ENCODE peak calls at places on chromosomes 2 and 18, in six cellular contexts. I is A549, R is vagina, M is IMR-90, E is stomach, Y is HCT116. O is an unnamed sample.

GRCh38 chr2:238255146-238255545 is 15.3 kb upstream of the HES6 start:
- DNase-seq in I (no peak), R (no peak), M (no peak), E (no peak), Y (no peak), O (no peak)

GRCh38 chr2:175180701-175181103 is 808 bp downstream of the ATP5MC3 start:
- DNase-seq in I (peak), R (no peak), M (peak), E (peak), Y (no peak), O (no peak)

GRCh38 chr18:74899554-74899953 is 301.9 kb downstream of the ZNF407 start:
- DNase-seq in I (no peak), R (no peak), M (no peak), E (peak), Y (no peak), O (no peak)

GRCh38 chr2:34825671-34826070 is 1226.6 kb upstream of the FAM98A start:
- DNase-seq in I (no peak), R (no peak), M (no peak), E (no peak), Y (no peak), O (no peak)

GRCh38 chr2:171297951-171298350 is 135.8 kb downstream of the METTL8 start:
- DNase-seq in I (no peak), R (no peak), M (peak), E (no peak), Y (no peak), O (no peak)

GRCh38 chr2:137828624-137829023 is 135.6 kb upstream of the HNMT start:
- DNase-seq in I (no peak), R (no peak), M (no peak), E (no peak), Y (no peak), O (no peak)

GRCh38 chr18:23337599-23338444 is 115.3 kb upstream of the RIOK3 start:
- DNase-seq in I (peak), R (no peak), M (peak), E (no peak), Y (peak), O (no peak)

GRCh38 chr2:164621761-164622105 is 451 bp upstream of the GRB14 start:
- DNase-seq in I (peak), R (no peak), M (no peak), E (no peak), Y (no peak), O (no peak)

GRCh38 chr18:27005589-27005988 is 140.1 kb upstream of the AQP4 start:
- DNase-seq in I (peak), R (no peak), M (no peak), E (no peak), Y (peak), O (no peak)

GRCh38 chr2:241036964-241037421 is 38.6 kb downstream of the SNED1 start:
- DNase-seq in I (no peak), R (peak), M (no peak), E (no peak), Y (no peak), O (no peak)

GRCh38 chr2:161414385-161415040 is 1.6 kb upstream of the TBR1 start:
- DNase-seq in I (peak), R (no peak), M (peak), E (no peak), Y (no peak), O (peak)

GRCh38 chr2:135142323-135142722 is 90.2 kb downstream of the RAB3GAP1 start:
- DNase-seq in I (no peak), R (no peak), M (no peak), E (no peak), Y (no peak), O (no peak)

GRCh38 chr2:140359056-140359771 is 1579.0 kb upstream of the NXPH2 start:
- DNase-seq in I (no peak), R (no peak), M (no peak), E (no peak), Y (no peak), O (no peak)

GRCh38 chr2:175855794-175856453 is 146.1 kb downstream of the LNPK start:
- DNase-seq in I (no peak), R (no peak), M (peak), E (no peak), Y (peak), O (peak)

GRCh38 chr2:215171151-215171550 is 32.7 kb upstream of the ABCA12 start:
- DNase-seq in I (no peak), R (no peak), M (no peak), E (no peak), Y (no peak), O (peak)

GRCh38 chr2:30159766-30160165 is 13.0 kb downstream of the YPEL5 start:
- DNase-seq in I (no peak), R (no peak), M (no peak), E (no peak), Y (no peak), O (no peak)

GRCh38 chr18:27413495-27414401 is 228.6 kb upstream of the CHST9 start:
- DNase-seq in I (no peak), R (no peak), M (no peak), E (no peak), Y (no peak), O (no peak)

GRCh38 chr2:241325257-241325656 is 9.5 kb downstream of the SEPTIN2 start:
- DNase-seq in I (no peak), R (no peak), M (no peak), E (no peak), Y (no peak), O (no peak)

GRCh38 chr2:34907812-34908211 is 1308.7 kb upstream of the FAM98A start:
- DNase-seq in I (no peak), R (no peak), M (no peak), E (no peak), Y (no peak), O (no peak)

GRCh38 chr2:181991171-181991885 is 5.7 kb downstream of the PPP1R1C start:
- DNase-seq in I (no peak), R (no peak), M (no peak), E (no peak), Y (no peak), O (no peak)

GRCh38 chr2:29080886-29081743 is 6.8 kb upstream of the PCARE start:
- DNase-seq in I (no peak), R (no peak), M (no peak), E (no peak), Y (no peak), O (no peak)

GRCh38 chr18:13221821-13222220 is 3.3 kb downstream of the LDLRAD4 start:
- DNase-seq in I (no peak), R (peak), M (no peak), E (no peak), Y (no peak), O (no peak)

GRCh38 chr18:8794133-8794986 is 89.0 kb downstream of the MTCL1 start:
- DNase-seq in I (peak), R (no peak), M (peak), E (no peak), Y (peak), O (no peak)

GRCh38 chr18:46110406-46110805 is 6.2 kb downstream of the HAUS1 start:
- DNase-seq in I (no peak), R (no peak), M (no peak), E (no peak), Y (no peak), O (no peak)

GRCh38 chr2:200177971-200178911 is 128.3 kb upstream of the SPATS2L start:
- DNase-seq in I (peak), R (no peak), M (peak), E (no peak), Y (no peak), O (no peak)

GRCh38 chr2:54610700-54611099 is 112.8 kb upstream of the EML6 start:
- DNase-seq in I (no peak), R (no peak), M (peak), E (no peak), Y (no peak), O (no peak)

GRCh38 chr2:168090366-168091019 is 156.9 kb downstream of the STK39 start:
- DNase-seq in I (no peak), R (no peak), M (no peak), E (no peak), Y (no peak), O (no peak)

GRCh38 chr2:110806053-110806452 is 73.7 kb downstream of the ACOXL start:
- DNase-seq in I (no peak), R (no peak), M (no peak), E (no peak), Y (no peak), O (no peak)

GRCh38 chr2:45755585-45756330 is 104.3 kb downstream of the PRKCE start:
- DNase-seq in I (peak), R (no peak), M (peak), E (no peak), Y (no peak), O (peak)

GRCh38 chr2:231124833-231125232 is at the start of gene HTR2B:
- DNase-seq in I (peak), R (no peak), M (peak), E (no peak), Y (no peak), O (no peak)

GRCh38 chr18:51988277-51988676 is 351.7 kb upstream of the DCC start:
- DNase-seq in I (no peak), R (no peak), M (no peak), E (no peak), Y (no peak), O (no peak)

GRCh38 chr2:54632733-54633692 is 90.4 kb upstream of the EML6 start:
- DNase-seq in I (peak), R (no peak), M (peak), E (no peak), Y (no peak), O (no peak)

GRCh38 chr2:235485362-235485761 is 8.5 kb upstream of the AGAP1 start:
- DNase-seq in I (no peak), R (no peak), M (no peak), E (no peak), Y (no peak), O (no peak)

GRCh38 chr2:65064728-65065552 is 8.7 kb downstream of the CEP68 start:
- DNase-seq in I (peak), R (no peak), M (peak), E (peak), Y (no peak), O (peak)

DNA sequence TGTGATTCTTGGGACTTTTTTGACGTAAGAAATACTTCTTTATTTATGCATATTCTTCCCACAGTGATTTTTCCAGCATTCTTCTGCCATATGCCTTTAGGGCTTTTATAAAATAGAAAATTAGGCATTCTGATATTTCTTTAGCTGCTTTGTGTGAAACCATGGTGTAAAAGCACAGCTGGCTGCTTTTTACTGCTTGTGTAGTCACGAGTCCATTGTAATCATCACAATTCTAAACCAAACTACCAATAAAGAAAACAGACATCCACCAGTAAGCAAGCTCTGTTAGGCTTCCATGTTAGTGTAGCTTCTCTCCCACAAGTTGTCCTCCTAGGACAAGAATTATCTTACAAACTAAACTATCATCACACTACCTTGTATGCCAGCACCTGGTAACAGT is 62.6 kb downstream of the EIF5B start:
- DNase-seq in I (no peak), R (no peak), M (no peak), E (no peak), Y (no peak), O (no peak)
- TF ChIP-seq POLR2A in I (no peak), R (no peak), M (no peak), E (no peak), Y (no peak), O (no peak)

DNA sequence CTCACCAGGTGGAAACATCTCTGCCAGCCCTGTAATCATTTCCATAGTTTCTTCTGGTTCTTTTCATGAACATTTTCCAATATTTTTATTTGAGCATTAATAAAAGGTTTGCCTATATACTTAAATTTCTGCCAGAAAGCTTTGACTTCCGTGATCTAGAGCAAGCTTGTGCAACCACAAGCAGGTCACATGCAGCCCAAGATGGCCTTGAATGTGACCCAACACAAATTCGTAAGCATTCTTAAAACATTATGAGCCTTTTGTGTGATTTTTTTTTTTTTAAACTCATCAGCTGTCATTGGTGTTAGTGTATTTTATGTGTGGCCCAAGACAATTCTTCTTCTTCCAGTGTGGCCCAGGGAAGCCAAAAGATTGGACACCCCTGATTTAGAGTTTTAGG is 51.6 kb downstream of the NEDD4L start:
- DNase-seq in I (no peak), R (no peak), M (no peak), E (no peak), Y (no peak), O (no peak)
- TF ChIP-seq POLR2A in I (no peak), R (no peak), M (no peak), E (no peak), Y (no peak), O (no peak)

GRCh38 chr2:8678731-8679566 is 2.9 kb upstream of the ID2 start:
- DNase-seq in I (peak), R (peak), M (peak), E (peak), Y (peak), O (peak)
- TF ChIP-seq POLR2A in I (peak), R (no peak), M (peak), E (no peak), Y (no peak), O (peak)

GRCh38 chr2:160062283-160063005 is at the start of gene PLA2R1:
- DNase-seq in I (peak), R (no peak), M (peak), E (peak), Y (no peak), O (peak)
- TF ChIP-seq POLR2A in I (peak), R (no peak), M (no peak), E (no peak), Y (no peak), O (no peak)

DNA sequence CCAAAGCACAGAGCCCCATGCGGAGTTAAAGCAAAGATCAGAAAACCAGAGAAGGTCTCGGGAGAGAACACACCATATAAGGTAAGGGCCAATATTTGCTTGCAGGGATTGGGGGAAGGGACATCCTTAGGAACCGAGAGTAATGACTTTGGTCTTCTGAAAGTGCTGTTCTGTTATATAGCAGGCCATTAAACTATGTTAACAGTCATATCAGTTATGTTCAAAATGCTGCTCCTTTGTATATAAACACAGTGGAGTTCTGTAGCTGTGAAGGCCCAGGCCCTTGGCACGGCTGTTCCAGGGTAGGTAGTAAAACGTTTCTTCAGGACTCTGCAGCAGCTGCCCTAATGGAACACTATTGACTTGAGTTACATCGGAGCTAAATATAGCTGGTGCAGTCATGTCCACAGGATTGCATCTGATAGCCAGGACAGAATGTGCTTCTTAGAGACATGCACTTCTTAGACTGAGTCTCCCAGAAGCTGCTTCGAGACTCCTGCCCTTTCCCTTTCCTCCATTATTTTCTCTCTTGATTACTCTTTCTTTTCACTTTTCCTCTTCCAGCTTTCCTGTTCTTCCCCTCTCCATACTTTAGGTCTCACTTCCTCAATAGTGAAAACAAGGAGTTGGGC is 122.4 kb downstream of the SETBP1 start:
- DNase-seq in I (no peak), R (no peak), M (peak), E (peak), Y (no peak), O (no peak)
- TF ChIP-seq POLR2A in I (no peak), R (no peak), M (no peak), E (no peak), Y (no peak), O (no peak)

O was measured in H54.